ENCODE peak calls at places on chromosome 6, in nine cellular contexts. One of them, this sample, is unnamed.

GRCh38 chr6:55046869-55047422 is 127.4 kb upstream of the HCRTR2 start:
- DNase-seq in occipital lobe: no peak
- DNase-seq in NCI-H345: no peak
- DNase-seq in PC-3: no peak
- DNase-seq in NCI-H748 treated with DMSO at 0.1 percent for 48 hours: no peak
- DNase-seq in ACHN: no peak
- DNase-seq in activated CD8-positive, alpha-beta T cell treated with anti-CD3 and anti-CD28 coated beads for 36 hours: no peak
- DNase-seq in foreskin melanocyte: no peak
- DNase-seq in left lung: no peak
- DNase-seq in this sample: no peak

GRCh38 chr6:70686548-70687133 is 19.0 kb downstream of the SMAP1 start:
- DNase-seq in occipital lobe: no peak
- DNase-seq in NCI-H345: peak
- DNase-seq in PC-3: peak
- DNase-seq in NCI-H748 treated with DMSO at 0.1 percent for 48 hours: no peak
- DNase-seq in ACHN: peak
- DNase-seq in activated CD8-positive, alpha-beta T cell treated with anti-CD3 and anti-CD28 coated beads for 36 hours: no peak
- DNase-seq in foreskin melanocyte: peak
- DNase-seq in left lung: no peak
- DNase-seq in this sample: no peak

GRCh38 chr6:71410164-71410566 is 121.6 kb downstream of the OGFRL1 start:
- DNase-seq in occipital lobe: no peak
- DNase-seq in NCI-H345: no peak
- DNase-seq in PC-3: peak
- DNase-seq in NCI-H748 treated with DMSO at 0.1 percent for 48 hours: no peak
- DNase-seq in ACHN: peak
- DNase-seq in activated CD8-positive, alpha-beta T cell treated with anti-CD3 and anti-CD28 coated beads for 36 hours: peak
- DNase-seq in foreskin melanocyte: no peak
- DNase-seq in left lung: no peak
- DNase-seq in this sample: no peak

GRCh38 chr6:36914227-36914794 is 28.6 kb downstream of the C6orf89 start:
- DNase-seq in occipital lobe: no peak
- DNase-seq in NCI-H345: no peak
- DNase-seq in PC-3: peak
- DNase-seq in NCI-H748 treated with DMSO at 0.1 percent for 48 hours: no peak
- DNase-seq in ACHN: peak
- DNase-seq in activated CD8-positive, alpha-beta T cell treated with anti-CD3 and anti-CD28 coated beads for 36 hours: peak
- DNase-seq in foreskin melanocyte: no peak
- DNase-seq in left lung: no peak
- DNase-seq in this sample: no peak

GRCh38 chr6:77181749-77182148 is 281.5 kb downstream of the HTR1B start:
- DNase-seq in occipital lobe: no peak
- DNase-seq in NCI-H345: no peak
- DNase-seq in PC-3: no peak
- DNase-seq in NCI-H748 treated with DMSO at 0.1 percent for 48 hours: no peak
- DNase-seq in ACHN: no peak
- DNase-seq in activated CD8-positive, alpha-beta T cell treated with anti-CD3 and anti-CD28 coated beads for 36 hours: no peak
- DNase-seq in foreskin melanocyte: no peak
- DNase-seq in left lung: no peak
- DNase-seq in this sample: no peak

GRCh38 chr6:63637865-63638445 is 2.4 kb downstream of the PHF3 start:
- DNase-seq in occipital lobe: no peak
- DNase-seq in NCI-H345: no peak
- DNase-seq in PC-3: peak
- DNase-seq in NCI-H748 treated with DMSO at 0.1 percent for 48 hours: no peak
- DNase-seq in ACHN: peak
- DNase-seq in activated CD8-positive, alpha-beta T cell treated with anti-CD3 and anti-CD28 coated beads for 36 hours: no peak
- DNase-seq in foreskin melanocyte: no peak
- DNase-seq in left lung: no peak
- DNase-seq in this sample: no peak

GRCh38 chr6:136628996-136629395 is 78.8 kb upstream of the MAP7 start:
- DNase-seq in occipital lobe: no peak
- DNase-seq in NCI-H345: no peak
- DNase-seq in PC-3: peak
- DNase-seq in NCI-H748 treated with DMSO at 0.1 percent for 48 hours: no peak
- DNase-seq in ACHN: no peak
- DNase-seq in activated CD8-positive, alpha-beta T cell treated with anti-CD3 and anti-CD28 coated beads for 36 hours: no peak
- DNase-seq in foreskin melanocyte: no peak
- DNase-seq in left lung: no peak
- DNase-seq in this sample: no peak

GRCh38 chr6:33407132-33407718 is 3.6 kb upstream of the PHF1 start:
- DNase-seq in occipital lobe: no peak
- DNase-seq in NCI-H345: no peak
- DNase-seq in PC-3: peak
- DNase-seq in NCI-H748 treated with DMSO at 0.1 percent for 48 hours: no peak
- DNase-seq in ACHN: peak
- DNase-seq in activated CD8-positive, alpha-beta T cell treated with anti-CD3 and anti-CD28 coated beads for 36 hours: no peak
- DNase-seq in foreskin melanocyte: no peak
- DNase-seq in left lung: no peak
- DNase-seq in this sample: no peak

GRCh38 chr6:170091639-170092579 is 199.0 kb downstream of the DLL1 start:
- DNase-seq in occipital lobe: no peak
- DNase-seq in NCI-H345: no peak
- DNase-seq in PC-3: no peak
- DNase-seq in NCI-H748 treated with DMSO at 0.1 percent for 48 hours: no peak
- DNase-seq in ACHN: no peak
- DNase-seq in activated CD8-positive, alpha-beta T cell treated with anti-CD3 and anti-CD28 coated beads for 36 hours: no peak
- DNase-seq in foreskin melanocyte: no peak
- DNase-seq in left lung: peak
- DNase-seq in this sample: peak

GRCh38 chr6:99588618-99589289 is 17.9 kb upstream of the PRDM13 start:
- DNase-seq in occipital lobe: no peak
- DNase-seq in NCI-H345: peak
- DNase-seq in PC-3: peak
- DNase-seq in NCI-H748 treated with DMSO at 0.1 percent for 48 hours: peak
- DNase-seq in ACHN: peak
- DNase-seq in activated CD8-positive, alpha-beta T cell treated with anti-CD3 and anti-CD28 coated beads for 36 hours: peak
- DNase-seq in foreskin melanocyte: no peak
- DNase-seq in left lung: peak
- DNase-seq in this sample: peak

GRCh38 chr6:97160280-97160679 is 122.7 kb downstream of the MMS22L start:
- DNase-seq in occipital lobe: no peak
- DNase-seq in NCI-H345: no peak
- DNase-seq in PC-3: no peak
- DNase-seq in NCI-H748 treated with DMSO at 0.1 percent for 48 hours: no peak
- DNase-seq in ACHN: peak
- DNase-seq in activated CD8-positive, alpha-beta T cell treated with anti-CD3 and anti-CD28 coated beads for 36 hours: no peak
- DNase-seq in foreskin melanocyte: no peak
- DNase-seq in left lung: no peak
- DNase-seq in this sample: no peak

GRCh38 chr6:70905676-70906075 is 51.2 kb downstream of the B3GAT2 start:
- DNase-seq in occipital lobe: no peak
- DNase-seq in NCI-H345: no peak
- DNase-seq in PC-3: no peak
- DNase-seq in NCI-H748 treated with DMSO at 0.1 percent for 48 hours: no peak
- DNase-seq in ACHN: no peak
- DNase-seq in activated CD8-positive, alpha-beta T cell treated with anti-CD3 and anti-CD28 coated beads for 36 hours: no peak
- DNase-seq in foreskin melanocyte: no peak
- DNase-seq in left lung: no peak
- DNase-seq in this sample: no peak

GRCh38 chr6:122580731-122581130 is 29.5 kb upstream of the PKIB start:
- DNase-seq in occipital lobe: no peak
- DNase-seq in NCI-H345: peak
- DNase-seq in PC-3: peak
- DNase-seq in NCI-H748 treated with DMSO at 0.1 percent for 48 hours: peak
- DNase-seq in ACHN: no peak
- DNase-seq in activated CD8-positive, alpha-beta T cell treated with anti-CD3 and anti-CD28 coated beads for 36 hours: no peak
- DNase-seq in foreskin melanocyte: no peak
- DNase-seq in left lung: no peak
- DNase-seq in this sample: no peak

GRCh38 chr6:109118337-109118736 is 23.0 kb downstream of the CEP57L1 start:
- DNase-seq in occipital lobe: no peak
- DNase-seq in NCI-H345: no peak
- DNase-seq in PC-3: no peak
- DNase-seq in NCI-H748 treated with DMSO at 0.1 percent for 48 hours: no peak
- DNase-seq in ACHN: no peak
- DNase-seq in activated CD8-positive, alpha-beta T cell treated with anti-CD3 and anti-CD28 coated beads for 36 hours: no peak
- DNase-seq in foreskin melanocyte: no peak
- DNase-seq in left lung: no peak
- DNase-seq in this sample: no peak

GRCh38 chr6:36897629-36898028 is 11.9 kb downstream of the C6orf89 start:
- DNase-seq in occipital lobe: no peak
- DNase-seq in NCI-H345: no peak
- DNase-seq in PC-3: peak
- DNase-seq in NCI-H748 treated with DMSO at 0.1 percent for 48 hours: no peak
- DNase-seq in ACHN: peak
- DNase-seq in activated CD8-positive, alpha-beta T cell treated with anti-CD3 and anti-CD28 coated beads for 36 hours: peak
- DNase-seq in foreskin melanocyte: no peak
- DNase-seq in left lung: no peak
- DNase-seq in this sample: no peak

GRCh38 chr6:136788069-136788902 is 4.0 kb downstream of the MAP3K5 start:
- DNase-seq in occipital lobe: no peak
- DNase-seq in NCI-H345: no peak
- DNase-seq in PC-3: peak
- DNase-seq in NCI-H748 treated with DMSO at 0.1 percent for 48 hours: no peak
- DNase-seq in ACHN: no peak
- DNase-seq in activated CD8-positive, alpha-beta T cell treated with anti-CD3 and anti-CD28 coated beads for 36 hours: no peak
- DNase-seq in foreskin melanocyte: peak
- DNase-seq in left lung: no peak
- DNase-seq in this sample: no peak

This sample was measured in sciatic nerve.